ENCODE peak calls at places on chromosome 11, in seven cellular contexts. L, H, V, O, S, J and K are unnamed samples. For H3K9me3, the result is how much of the 10 kb centered on the place peaks cover.

GRCh38 chr11:130706572-130706971 is 209.7 kb downstream of the SNX19 start:
- DNase-seq in L (no peak), J (no peak), O (peak), V (no peak), S (no peak), H (no peak), K (no peak)

GRCh38 chr11:12838463-12839120 is 164.4 kb downstream of the TEAD1 start:
- DNase-seq in O (peak), V (no peak), S (no peak), L (no peak), H (no peak), J (no peak), K (no peak)

GRCh38 chr11:64333556-64333955 is 6.4 kb upstream of the CCDC88B start:
- DNase-seq in L (no peak), J (no peak), S (no peak), O (no peak), V (no peak), H (no peak), K (no peak)

GRCh38 chr11:2298795-2299747 is 2.6 kb downstream of the C11orf21 start:
- DNase-seq in S (peak), J (peak), O (peak), L (no peak), H (no peak), V (peak), K (peak)

GRCh38 chr11:62133328-62134065 is 9.7 kb downstream of the INCENP start:
- DNase-seq in O (no peak), J (peak), V (no peak), S (no peak), H (no peak), L (no peak), K (no peak)

GRCh38 chr11:1705121-1706052 is 8.4 kb downstream of the KRTAP5-6 start:
- DNase-seq in J (no peak), O (no peak), S (no peak), V (peak), H (no peak), L (no peak), K (no peak)

GRCh38 chr11:128865490-128865889 is 1.6 kb downstream of the KCNJ1 start:
- DNase-seq in H (no peak), S (no peak), O (no peak), J (no peak), L (no peak), V (no peak), K (no peak)

GRCh38 chr11:120517390-120518315 is 6.1 kb downstream of the GRIK4 start:
- DNase-seq in S (no peak), O (peak), J (no peak), H (no peak), L (no peak), V (no peak), K (peak)

GRCh38 chr11:9231848-9232177 is 33.3 kb downstream of the DENND5A start:
- DNase-seq in H (no peak), V (no peak), O (peak), L (no peak), S (no peak), J (no peak), K (no peak)

GRCh38 chr11:398826-399225 is 4.8 kb downstream of the PKP3 start:
- DNase-seq in L (no peak), H (no peak), V (no peak), O (peak), J (no peak), S (no peak), K (no peak)

GRCh38 chr11:60747359-60747873 is 9.3 kb upstream of the MS4A15 start:
- DNase-seq in S (no peak), J (no peak), H (no peak), L (no peak), V (no peak), O (no peak), K (no peak)

GRCh38 chr11:44766112-44766971 is 39.6 kb downstream of the TSPAN18 start:
- DNase-seq in H (no peak), V (no peak), L (no peak), O (peak), S (peak), J (peak), K (peak)

GRCh38 chr11:76293189-76293631 is 86.9 kb upstream of the WNT11 start:
- DNase-seq in L (no peak), H (no peak), S (no peak), J (no peak), V (no peak), O (no peak), K (no peak)

GRCh38 chr11:121449123-121449522 is 3.0 kb upstream of the SORL1 start:
- DNase-seq in L (peak), J (no peak), H (no peak), V (no peak), O (no peak), S (no peak), K (no peak)

GRCh38 chr11:32333335-32333991 is 101.9 kb downstream of the WT1 start:
- DNase-seq in O (peak), J (peak), S (no peak), L (no peak), V (peak), H (no peak), K (no peak)

GRCh38 chr11:115505165-115505564 is 950 bp upstream of the CADM1 start:
- DNase-seq in L (no peak), H (no peak), O (no peak), J (no peak), S (no peak), V (no peak), K (no peak)

GRCh38 chr11:76674517-76675400 is 4.2 kb upstream of the LRRC32 start:
- DNase-seq in H (no peak), O (no peak), S (peak), V (no peak), J (no peak), L (peak), K (no peak)

GRCh38 chr11:95912902-95913560 is 10.9 kb downstream of the MTMR2 start:
- DNase-seq in L (no peak), S (no peak), V (no peak), H (no peak), J (no peak), O (peak), K (no peak)

GRCh38 chr11:30257058-30257457 is 26.2 kb downstream of the FSHB start:
- DNase-seq in O (no peak), L (no peak), H (no peak), V (no peak), S (no peak), J (no peak), K (no peak)

GRCh38 chr11:108871152-108871551 is 206.3 kb downstream of the DDX10 start:
- DNase-seq in S (peak), H (no peak), L (peak), J (no peak), O (peak), V (no peak), K (peak)

GRCh38 chr11:134483857-134484256 is 71.8 kb upstream of the B3GAT1 start:
- DNase-seq in S (no peak), L (no peak), H (no peak), J (no peak), V (no peak), O (no peak), K (no peak)

GRCh38 chr11:44645832-44646231 is 80.4 kb downstream of the CD82 start:
- DNase-seq in J (no peak), L (no peak), H (no peak), S (no peak), V (no peak), O (no peak), K (no peak)

GRCh38 chr11:96186806-96187205 is 156.2 kb downstream of the MAML2 start:
- DNase-seq in S (no peak), L (no peak), J (no peak), O (no peak), H (no peak), V (no peak), K (no peak)

GRCh38 chr11:124071622-124071948 is 30.5 kb upstream of the OR10G7 start:
- DNase-seq in V (no peak), O (no peak), S (no peak), H (no peak), J (no peak), L (no peak), K (no peak)

GRCh38 chr11:57251491-57252104 is 14.5 kb upstream of the APLNR start:
- DNase-seq in J (no peak), O (peak), L (no peak), H (no peak), S (no peak), V (no peak), K (no peak)

GRCh38 chr11:15484398-15484797 is 369.7 kb downstream of the INSC start:
- DNase-seq in J (no peak), H (no peak), V (no peak), S (no peak), L (no peak), O (no peak), K (no peak)

GRCh38 chr11:2440646-2441045 is 3.7 kb downstream of the TRPM5 start:
- DNase-seq in J (no peak), H (no peak), O (no peak), V (peak), S (no peak), L (no peak), K (no peak)

GRCh38 chr11:69295995-69296889 is 2.3 kb downstream of the MYEOV start:
- DNase-seq in S (no peak), V (no peak), L (peak), O (peak), J (peak), H (no peak), K (no peak)

GRCh38 chr11:57493507-57494503 is 21.7 kb downstream of the SLC43A1 start:
- DNase-seq in O (peak), L (peak), H (peak), S (peak), V (peak), J (peak), K (peak)

DNA sequence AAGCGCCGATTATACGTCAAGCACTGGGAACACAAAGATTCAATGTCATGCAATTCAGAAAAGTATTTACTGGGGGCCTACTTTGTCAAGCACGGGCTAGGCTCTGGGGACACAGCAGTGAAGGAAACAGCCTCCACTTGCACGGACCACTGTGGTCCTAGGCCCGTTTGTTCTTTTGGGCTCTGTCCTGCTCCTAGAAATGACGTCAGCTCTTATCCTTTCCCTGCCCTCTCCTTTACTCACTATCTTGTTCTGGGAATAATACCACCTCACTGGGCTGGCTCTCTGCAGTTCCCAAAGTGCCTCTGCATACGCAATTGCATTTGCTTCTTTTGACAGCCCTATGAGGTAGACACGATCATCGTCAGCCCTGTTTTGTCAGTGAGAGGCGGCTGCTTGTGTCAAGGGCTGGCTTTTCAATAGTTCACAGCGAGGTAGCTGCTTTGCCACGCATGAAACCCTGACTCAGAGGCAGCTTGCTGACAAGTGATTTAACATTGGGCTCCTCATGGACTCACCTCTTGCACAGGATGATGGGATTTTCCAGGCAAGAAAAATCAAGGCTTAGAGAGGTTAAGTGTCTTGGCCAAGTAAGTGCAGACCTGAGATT is 22.9 kb upstream of the IGSF22 start:
- DNase-seq in S (no peak), O (peak), V (no peak), L (no peak), H (no peak), J (no peak), K (no peak)
- TF ChIP-seq CTCF in S (no peak), O (no peak), V (no peak), L (no peak), H (no peak), J (no peak), K (no peak)

DNA sequence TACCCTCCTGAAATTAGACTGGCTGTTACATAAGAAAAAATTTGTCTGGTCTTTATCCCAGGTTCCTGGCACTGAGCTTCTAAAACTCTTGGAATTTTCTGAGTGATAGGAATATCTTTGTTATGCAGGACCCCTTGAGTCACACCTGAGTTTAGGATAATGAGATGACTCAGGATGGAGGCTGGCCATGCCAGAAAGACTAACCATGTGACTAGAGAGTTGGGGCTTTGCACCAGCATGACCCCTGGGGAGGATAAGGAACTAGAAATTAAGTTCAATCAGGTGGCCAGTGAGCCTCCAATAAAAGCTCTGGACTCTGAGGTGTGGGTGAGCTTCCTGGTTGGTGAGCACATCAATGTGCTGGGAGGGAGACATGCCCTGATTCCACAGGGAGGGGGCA is 88.1 kb downstream of the XRRA1 start:
- DNase-seq in J (no peak), O (no peak), S (no peak), V (no peak), L (no peak), H (no peak), K (no peak)
- H3K9me3 ChIP-seq in J (under half), O (under half), S (under half), V (under half), L (under half), H (under half), K (under half)

GRCh38 chr11:45919806-45920530 is 2.3 kb upstream of the PEX16 start:
- DNase-seq in L (no peak), J (peak), V (no peak), O (no peak), H (no peak), S (no peak), K (peak)

GRCh38 chr11:45924036-45924915 is 1.8 kb downstream of the LARGE2 start:
- DNase-seq in S (no peak), L (no peak), O (no peak), V (no peak), J (no peak), H (no peak), K (no peak)

GRCh38 chr11:45922425-45923082 is at the start of gene LARGE2:
- DNase-seq in O (no peak), S (no peak), J (peak), H (no peak), L (no peak), V (peak), K (peak)

GRCh38 chr11:45920531-45921477 is 1.7 kb upstream of the LARGE2 start:
- DNase-seq in J (no peak), S (no peak), L (no peak), V (no peak), H (no peak), O (no peak), K (no peak)

GRCh38 chr11:45921561-45922424 is 663 bp upstream of the LARGE2 start:
- DNase-seq in V (peak), L (peak), H (no peak), J (peak), S (no peak), O (no peak), K (peak)
- H3K4me3 ChIP-seq in V (peak), L (peak), H (peak), J (peak), S (peak), O (peak), K (peak)

GRCh38 chr11:73374130-73374529 is 2.1 kb upstream of the RELT start:
- DNase-seq in J (no peak), H (no peak), L (no peak), S (no peak), V (no peak), O (no peak), K (no peak)

GRCh38 chr11:73379189-73379880 is 3.1 kb downstream of the RELT start:
- DNase-seq in H (no peak), L (no peak), O (no peak), S (no peak), J (peak), V (peak), K (no peak)

GRCh38 chr11:73376168-73376802 is at the start of gene RELT:
- DNase-seq in S (peak), O (peak), L (peak), J (peak), H (peak), V (peak), K (peak)

GRCh38 chr11:73375830-73376167 is 400 bp upstream of the RELT start:
- DNase-seq in J (no peak), S (no peak), H (no peak), V (no peak), L (no peak), O (no peak), K (no peak)

GRCh38 chr11:73376803-73377629 is 817 bp downstream of the RELT start:
- DNase-seq in S (peak), J (peak), O (peak), V (peak), H (peak), L (peak), K (peak)
- TF ChIP-seq CTCF in S (no peak), J (no peak), O (no peak), V (no peak), H (no peak), L (no peak), K (no peak)

GRCh38 chr11:127524618-127525017 is 524.0 kb upstream of the KIRREL3 start:
- DNase-seq in V (no peak), O (no peak), J (no peak), H (no peak), S (no peak), L (no peak), K (no peak)
- H3K9me3 ChIP-seq in V (under half), O (under half), J (under half), H (under half), S (under half), L (under half), K (under half)

GRCh38 chr11:85187992-85188391 is 439.2 kb downstream of the DLG2 start:
- DNase-seq in V (no peak), S (no peak), O (no peak), L (no peak), H (no peak), J (no peak), K (no peak)
- H3K4me3 ChIP-seq in V (no peak), S (no peak), O (no peak), L (no peak), H (no peak), J (no peak), K (no peak)